ENCODE peak calls at places on chromosomes 5 and 9, in seven cellular contexts. F is astrocyte, M is nephron progenitor cell, Y is right atrium auricular region, B is endothelial cell of umbilical vein, K is body of pancreas, X is tibial nerve. U is an unnamed sample.
A peak's percentile ranks its signal among the peaks of the same experiment; 100 is the strongest.

GRCh38 chr5:107875834-107876233 is 205.1 kb upstream of the EFNA5 start:
- DNase-seq in X (no peak), M (peak; percentile 45), K (no peak), F (peak; percentile 83), B (no peak), Y (no peak), U (no peak)

GRCh38 chr5:169666365-169666764 is 29.3 kb downstream of the DOCK2 start:
- DNase-seq in F (no peak), X (no peak), M (no peak), K (no peak), B (no peak), Y (no peak), U (no peak)

GRCh38 chr5:74326571-74327338 is 313.8 kb downstream of the ENC1 start:
- DNase-seq in F (peak; percentile 100), M (no peak), B (peak; percentile 89), Y (no peak), K (peak; percentile 14), X (no peak), U (no peak)

GRCh38 chr5:127562252-127562651 is 44.8 kb downstream of the PRRC1 start:
- DNase-seq in M (peak; percentile 11), Y (no peak), F (no peak), K (no peak), X (no peak), B (peak; percentile 12), U (no peak)

GRCh38 chr5:37412515-37412914 is 33.4 kb downstream of the WDR70 start:
- DNase-seq in B (no peak), K (no peak), X (no peak), M (no peak), Y (no peak), F (no peak), U (no peak)

GRCh38 chr9:112863214-112863613 is 27.5 kb downstream of the SLC46A2 start:
- DNase-seq in B (no peak), Y (no peak), M (no peak), X (no peak), F (no peak), K (no peak), U (no peak)

GRCh38 chr5:90554358-90555006 is 4.1 kb upstream of the ADGRV1 start:
- DNase-seq in F (no peak), X (no peak), M (no peak), B (no peak), K (no peak), Y (no peak), U (no peak)

GRCh38 chr5:74105126-74105780 is 479.3 kb downstream of the ARHGEF28 start:
- DNase-seq in M (no peak), F (no peak), B (peak; percentile 35), K (peak; percentile 17), Y (no peak), X (no peak), U (no peak)

GRCh38 chr9:86413966-86414880 is 60.0 kb upstream of the TUT7 start:
- DNase-seq in F (peak; percentile 12), B (peak; percentile 47), M (no peak), Y (no peak), K (no peak), X (no peak), U (no peak)

GRCh38 chr5:152113401-152113800 is 188.8 kb upstream of the GLRA1 start:
- DNase-seq in F (no peak), B (no peak), M (no peak), K (no peak), Y (no peak), X (no peak), U (no peak)

GRCh38 chr5:113824307-113824706 is 310.8 kb downstream of the YTHDC2 start:
- DNase-seq in F (no peak), Y (no peak), X (no peak), B (no peak), K (no peak), M (no peak), U (no peak)

GRCh38 chr5:80736730-80737129 is 81.9 kb upstream of the DHFR start:
- DNase-seq in Y (no peak), B (no peak), F (peak; percentile 27), K (no peak), X (no peak), M (no peak), U (no peak)

GRCh38 chr5:103690676-103691075 is 128.1 kb upstream of the NUDT12 start:
- DNase-seq in X (no peak), M (no peak), B (no peak), Y (no peak), K (no peak), F (no peak), U (no peak)

GRCh38 chr5:128498844-128499455 is 39.1 kb downstream of the FBN2 start:
- DNase-seq in Y (no peak), M (no peak), K (no peak), X (no peak), F (peak; percentile 47), B (peak; percentile 60), U (no peak)

GRCh38 chr5:150121448-150122157 is 34.0 kb downstream of the PDGFRB start:
- DNase-seq in F (no peak), K (no peak), M (no peak), X (peak; percentile 12), B (no peak), Y (no peak), U (no peak)

GRCh38 chr9:132192728-132193127 is 30.9 kb downstream of the NTNG2 start:
- DNase-seq in Y (no peak), K (no peak), F (no peak), X (no peak), B (peak; percentile 47), M (peak; percentile 28), U (no peak)

GRCh38 chr9:98280574-98280973 is 25.1 kb upstream of the TBC1D2 start:
- DNase-seq in Y (no peak), X (no peak), B (no peak), K (no peak), F (no peak), M (no peak), U (no peak)
- TF ChIP-seq CTCF in Y (no peak), X (no peak), B (no peak), K (no peak), F (no peak), M (no peak), U (no peak)

GRCh38 chr9:78678901-78679300 is 382.0 kb downstream of the PSAT1 start:
- DNase-seq in F (no peak), Y (no peak), K (no peak), B (no peak), M (no peak), X (no peak), U (no peak)
- TF ChIP-seq CTCF in F (no peak), Y (no peak), K (no peak), B (no peak), M (no peak), X (no peak), U (no peak)

DNA sequence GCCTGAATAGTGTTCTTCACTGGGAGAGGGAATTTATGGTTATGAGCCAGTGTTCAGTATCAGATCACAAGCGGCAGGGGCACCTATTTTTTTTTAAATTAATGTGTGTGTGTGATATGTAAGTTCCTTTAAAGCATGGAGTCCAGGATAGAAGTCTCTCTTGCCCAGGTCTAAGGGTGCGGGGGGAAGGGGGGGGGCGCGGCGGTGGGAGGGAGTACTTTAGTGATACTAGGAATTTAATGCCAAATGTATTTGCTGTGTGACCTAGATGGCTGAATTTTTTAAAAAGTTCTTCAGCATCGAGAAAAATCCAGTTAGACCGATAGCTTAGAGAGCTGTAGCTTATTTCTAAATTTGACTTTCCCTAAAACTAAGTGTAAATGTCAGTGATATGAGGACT is 1.5 kb upstream of the FCHO2 start:
- DNase-seq in K (no peak), Y (no peak), X (no peak), M (no peak), F (no peak), B (no peak), U (no peak)
- TF ChIP-seq CTCF in K (no peak), Y (no peak), X (no peak), M (no peak), F (no peak), B (no peak), U (no peak)

GRCh38 chr5:158165647-158166046 is 306.7 kb upstream of the CLINT1 start:
- DNase-seq in B (no peak), F (no peak), K (no peak), Y (no peak), M (no peak), X (no peak), U (no peak)

GRCh38 chr5:158170060-158170459 is 311.1 kb upstream of the CLINT1 start:
- DNase-seq in X (no peak), F (no peak), Y (no peak), K (no peak), B (no peak), M (no peak), U (no peak)

GRCh38 chr5:158164648-158165047 is 305.7 kb upstream of the CLINT1 start:
- DNase-seq in M (no peak), X (no peak), Y (no peak), B (peak; percentile 41), K (no peak), F (no peak), U (no peak)

GRCh38 chr5:158163836-158164572 is 305.1 kb upstream of the CLINT1 start:
- DNase-seq in M (no peak), X (no peak), K (no peak), Y (no peak), F (no peak), B (no peak), U (no peak)

GRCh38 chr5:158166424-158166823 is 307.5 kb upstream of the CLINT1 start:
- DNase-seq in M (no peak), X (no peak), Y (no peak), B (no peak), K (no peak), F (no peak), U (no peak)
- TF ChIP-seq CTCF in M (no peak), X (no peak), Y (no peak), B (no peak), K (no peak), F (no peak), U (no peak)

DNA sequence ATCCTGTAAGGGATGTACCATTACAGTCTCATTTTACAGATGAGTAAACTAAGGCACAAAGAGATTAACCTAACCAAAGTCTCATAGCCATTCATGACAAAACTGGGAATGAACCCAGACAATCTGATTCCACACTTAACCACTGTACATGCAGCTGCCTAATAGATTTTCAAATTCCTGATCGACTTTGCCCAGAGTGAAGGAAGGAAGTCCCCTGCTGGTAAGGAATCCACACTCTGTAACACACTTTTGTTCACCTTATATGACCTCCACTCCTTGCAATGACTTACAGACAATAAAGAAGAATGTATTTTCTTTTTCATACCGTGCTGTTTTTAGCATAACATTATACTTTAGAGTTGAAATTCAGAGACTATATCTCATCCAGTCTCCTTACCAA is 31.3 kb upstream of the PLPP6 start:
- DNase-seq in K (no peak), Y (no peak), F (no peak), M (no peak), X (no peak), B (peak; percentile 4), U (no peak)
- TF ChIP-seq CTCF in K (no peak), Y (no peak), F (no peak), M (no peak), X (no peak), B (no peak), U (no peak)

U was measured in type B pancreatic cell.